ENCODE peak calls at places on chromosome 19, in nine cellular contexts. H is stimulated activated naive CD8-positive, alpha-beta T cell treated with anti-CD3 and anti-CD28 coated beads, Interleukin-15, Interleukin-2, amounts not matched to agents 100 U/mL and 50 U/mL, for 24 hours; P is effector memory CD8-positive, alpha-beta T cell; L is aorta; S is body of pancreas; Z is activated CD8-positive, alpha-beta memory T cell treated with anti-CD3 and anti-CD28 coated beads, Interleukin-2, amount 10 ng/mL, durations not matched to agents 7 days and 5 days; J is esophagus mucosa; B is SK-N-SH treated with all-trans-retinoic acid at 6 μM for 48 hours; X is heart left ventricle. D is an unnamed sample.

GRCh38 chr19:720691-721160 is 12.0 kb downstream of the PALM start:
- ATAC-seq in B (peak; percentile 69), Z (no peak), P (no peak), S (no peak), J (peak; percentile 17), H (no peak), L (no peak), X (no peak), D (no peak)

GRCh38 chr19:34181111-34181864 is 9.0 kb downstream of the LSM14A start:
- ATAC-seq in Z (no peak), S (peak; percentile 18), H (no peak), X (no peak), B (no peak), J (no peak), L (no peak), P (no peak), D (peak; percentile 65)

GRCh38 chr19:7500811-7501450 is 12.1 kb upstream of the PEX11G start:
- ATAC-seq in S (peak; percentile 56), B (peak; percentile 66), X (peak; percentile 57), Z (peak; percentile 54), P (peak; percentile 21), H (peak; percentile 50), J (peak; percentile 69), L (peak; percentile 67), D (peak; percentile 53)

GRCh38 chr19:41298327-41298964 is 11.5 kb upstream of the CCDC97 start:
- ATAC-seq in P (peak; percentile 49), J (no peak), B (peak; percentile 56), S (peak; percentile 79), X (peak; percentile 87), Z (peak; percentile 17), H (peak; percentile 55), L (peak; percentile 80), D (peak; percentile 1)

GRCh38 chr19:17358395-17358794 is 18.7 kb downstream of the PLVAP start:
- ATAC-seq in H (no peak), Z (no peak), J (peak; percentile 65), S (peak; percentile 53), B (no peak), P (no peak), L (peak; percentile 67), X (peak; percentile 87), D (no peak)

GRCh38 chr19:397321-397720 is 11.6 kb downstream of the C2CD4C start:
- ATAC-seq in S (no peak), X (no peak), B (no peak), J (no peak), P (no peak), H (no peak), Z (no peak), L (no peak), D (no peak)

GRCh38 chr19:3985643-3986259 is 488 bp upstream of the EEF2 start:
- ATAC-seq in B (no peak), H (no peak), X (no peak), J (no peak), L (no peak), Z (no peak), S (no peak), P (no peak), D (no peak)

GRCh38 chr19:50983625-50984292 is at the start of gene KLK7:
- ATAC-seq in H (no peak), X (no peak), B (no peak), Z (no peak), S (no peak), P (no peak), L (no peak), J (peak; percentile 57), D (no peak)

GRCh38 chr19:51440846-51441409 is 17.3 kb downstream of the SIGLEC8 start:
- ATAC-seq in L (no peak), X (no peak), Z (peak; percentile 11), P (peak; percentile 14), H (peak; percentile 67), B (no peak), J (peak; percentile 21), S (no peak), D (peak; percentile 62)